ENCODE peak calls at places on chromosome 1, in five cellular contexts. L is RPMI8226; J is activated T-cell treated with anti-CD3 and anti-CD28 coated beads, Interleukin-2, amount 50 U/mL, for 72 hours; T is epithelial cell of prostate; V is left ventricle myocardium inferior. A is an unnamed sample.

GRCh38 chr1:159992161-159992560 is 38.1 kb upstream of the SLAMF9 start:
- DNase-seq in L (no peak), J (no peak), T (no peak), V (no peak), A (no peak)

GRCh38 chr1:97145321-97145956 is 423.9 kb downstream of the PTBP2 start:
- DNase-seq in L (no peak), J (no peak), T (no peak), V (no peak), A (peak)

GRCh38 chr1:194813109-194813508 is 1626.7 kb upstream of the B3GALT2 start:
- DNase-seq in L (no peak), J (no peak), T (no peak), V (no peak), A (no peak)

GRCh38 chr1:153546796-153547559 is 1.4 kb upstream of the S100A4 start:
- DNase-seq in L (no peak), J (no peak), T (no peak), V (no peak), A (no peak)

GRCh38 chr1:27135920-27136551 is 18.9 kb downstream of the SLC9A1 start:
- DNase-seq in L (no peak), J (peak), T (no peak), V (no peak), A (no peak)

GRCh38 chr1:221543529-221544120 is 198.3 kb downstream of the DUSP10 start:
- DNase-seq in L (no peak), J (no peak), T (no peak), V (no peak), A (no peak)

GRCh38 chr1:220734571-220735326 is 13.4 kb upstream of the MTARC2 start:
- DNase-seq in L (no peak), J (no peak), T (peak), V (no peak), A (no peak)

GRCh38 chr1:74463301-74463988 is 49.0 kb downstream of the LRRC53 start:
- DNase-seq in L (no peak), J (no peak), T (no peak), V (no peak), A (no peak)

GRCh38 chr1:228063251-228064191 is 19.0 kb upstream of the ARF1 start:
- DNase-seq in L (no peak), J (no peak), T (no peak), V (no peak), A (no peak)

GRCh38 chr1:110064576-110065337 is 5.7 kb downstream of the ALX3 start:
- DNase-seq in L (no peak), J (no peak), T (no peak), V (no peak), A (no peak)

GRCh38 chr1:8571200-8571984 is 246.0 kb downstream of the RERE start:
- DNase-seq in L (no peak), J (no peak), T (no peak), V (no peak), A (no peak)

GRCh38 chr1:1360511-1361169 is 2.3 kb upstream of the MXRA8 start:
- DNase-seq in L (no peak), J (no peak), T (no peak), V (peak), A (peak)

GRCh38 chr1:154550657-154551056 is 7.8 kb downstream of the UBE2Q1 start:
- DNase-seq in L (no peak), J (no peak), T (no peak), V (no peak), A (no peak)